ENCODE peak calls at places on chromosomes 1 and 21, in nine cellular contexts. W is left colon; E is memory B cell; T is KBM-7; M is B cell; X is foreskin keratinocyte; V is activated CD4-positive, CD25-positive, alpha-beta regulatory T cell; P is T follicular helper cell; H is globus pallidus. B is an unnamed sample.

GRCh38 chr1:101902199-101902598 is 94.5 kb downstream of the OLFM3 start:
- DNase-seq in W (no peak), E (no peak), T (no peak), M (no peak), X (no peak), V (no peak), P (no peak), H (no peak), B (peak)

GRCh38 chr1:85596947-85597346 is 16.4 kb downstream of the CCN1 start:
- DNase-seq in W (no peak), E (no peak), T (no peak), M (no peak), X (no peak), V (no peak), P (no peak), H (no peak), B (no peak)

GRCh38 chr1:74344396-74344795 is 109.2 kb downstream of the TNNI3K start:
- DNase-seq in W (no peak), E (no peak), T (no peak), M (no peak), X (no peak), V (no peak), P (no peak), H (no peak), B (no peak)

GRCh38 chr1:3064296-3064850 is 4.6 kb upstream of the PRDM16 start:
- DNase-seq in W (peak), E (no peak), T (no peak), M (no peak), X (no peak), V (no peak), P (no peak), H (no peak), B (no peak)

GRCh38 chr1:9874959-9875635 is 35.0 kb downstream of the CTNNBIP1 start:
- DNase-seq in W (peak), E (peak), T (peak), M (peak), X (no peak), V (peak), P (peak), H (peak), B (peak)

GRCh38 chr1:20160034-20160433 is 20.9 kb downstream of the PLA2G2F start:
- DNase-seq in W (no peak), E (no peak), T (no peak), M (no peak), X (no peak), V (no peak), P (no peak), H (no peak), B (no peak)

GRCh38 chr1:1213919-1214599 is at the start of gene TNFRSF4:
- DNase-seq in W (no peak), E (no peak), T (peak), M (peak), X (no peak), V (no peak), P (no peak), H (no peak), B (no peak)

GRCh38 chr21:42097860-42098259 is 26.7 kb downstream of the UMODL1 start:
- DNase-seq in W (peak), E (no peak), T (peak), M (no peak), X (peak), V (no peak), P (no peak), H (no peak), B (peak)

GRCh38 chr1:234962340-234962989 is 166.2 kb downstream of the TOMM20 start:
- DNase-seq in W (no peak), E (no peak), T (peak), M (peak), X (no peak), V (no peak), P (no peak), H (no peak), B (peak)

GRCh38 chr1:55527831-55528230 is 312.7 kb upstream of the USP24 start:
- DNase-seq in W (no peak), E (no peak), T (no peak), M (no peak), X (no peak), V (no peak), P (no peak), H (no peak), B (no peak)

GRCh38 chr1:234108921-234109320 is 204.4 kb downstream of the SLC35F3 start:
- DNase-seq in W (no peak), E (no peak), T (no peak), M (no peak), X (no peak), V (no peak), P (no peak), H (no peak), B (no peak)

GRCh38 chr1:192445849-192446489 is 129.2 kb downstream of the RGS21 start:
- DNase-seq in W (no peak), E (peak), T (peak), M (peak), X (no peak), V (peak), P (peak), H (peak), B (peak)

GRCh38 chr1:117838911-117839310 is 90.5 kb downstream of the GDAP2 start:
- DNase-seq in W (no peak), E (no peak), T (no peak), M (no peak), X (peak), V (no peak), P (no peak), H (no peak), B (no peak)

GRCh38 chr1:213772142-213772541 is 215.6 kb upstream of the PROX1 start:
- DNase-seq in W (no peak), E (no peak), T (no peak), M (no peak), X (no peak), V (no peak), P (no peak), H (no peak), B (no peak)

GRCh38 chr1:89451011-89451410 is 73.6 kb upstream of the LRRC8B start:
- DNase-seq in W (no peak), E (no peak), T (no peak), M (no peak), X (peak), V (no peak), P (no peak), H (no peak), B (no peak)

B was measured in Kasumi-1.